ENCODE peak calls at places on chromosomes 6 and 20, in five cellular contexts. X is neural progenitor cell, J is fibroblast of pulmonary artery, H is kidney, S is A549. O is an unnamed sample.

GRCh38 chr6:11656486-11656885 is 118.9 kb downstream of the TMEM170B start:
- DNase-seq in J (no peak), S (no peak), H (no peak), X (no peak), O (no peak)

GRCh38 chr6:147204843-147205311 is 660 bp downstream of the STXBP5 start:
- DNase-seq in J (no peak), H (no peak), X (no peak), S (no peak), O (no peak)

GRCh38 chr6:2684059-2684749 is 66.5 kb downstream of the MYLK4 start:
- DNase-seq in X (no peak), H (peak; percentile 13), S (peak; percentile 67), J (peak; percentile 67), O (peak; percentile 92)

GRCh38 chr20:58457083-58457680 is 58.0 kb downstream of the APCDD1L start:
- DNase-seq in J (peak; percentile 69), X (no peak), S (no peak), H (no peak), O (peak; percentile 94)

GRCh38 chr6:128492386-128492785 is 28.0 kb downstream of the PTPRK start:
- DNase-seq in H (no peak), X (no peak), J (no peak), S (peak; percentile 63), O (peak; percentile 78)

GRCh38 chr20:35312348-35312747 is 20.1 kb upstream of the FAM83C start:
- DNase-seq in X (no peak), S (peak; percentile 82), H (no peak), J (peak; percentile 81), O (peak; percentile 91)

GRCh38 chr20:49276895-49277785 is 717 bp downstream of the ZNFX1 start:
- DNase-seq in J (no peak), X (peak; percentile 41), H (peak; percentile 86), S (no peak), O (no peak)

GRCh38 chr6:3664641-3665041 is 86.9 kb downstream of the PXDC1 start:
- DNase-seq in H (no peak), X (no peak), S (peak; percentile 10), J (peak; percentile 3), O (peak; percentile 18)

GRCh38 chr6:142027074-142027473 is 105.7 kb upstream of the GJE1 start:
- DNase-seq in X (no peak), H (no peak), J (no peak), S (no peak), O (no peak)

GRCh38 chr6:73954843-73955242 is 258.8 kb downstream of the CD109 start:
- DNase-seq in X (no peak), J (no peak), H (no peak), S (no peak), O (no peak)

GRCh38 chr20:47125553-47126373 is 230.7 kb downstream of the ZMYND8 start:
- DNase-seq in X (peak; percentile 79), S (no peak), H (no peak), J (no peak), O (peak; percentile 49)

GRCh38 chr6:140202964-140203363 is 828.5 kb upstream of the CITED2 start:
- DNase-seq in S (no peak), J (no peak), X (no peak), H (no peak), O (peak; percentile 3)

GRCh38 chr20:50783390-50783789 is 11.5 kb upstream of the BCAS4 start:
- DNase-seq in J (no peak), H (peak; percentile 22), X (no peak), S (no peak), O (no peak)

GRCh38 chr6:90082847-90083246 is 188.6 kb downstream of the GJA10 start:
- DNase-seq in S (no peak), H (no peak), J (no peak), X (no peak), O (no peak)

GRCh38 chr6:125944434-125944816 is 12.1 kb upstream of the HINT3 start:
- DNase-seq in J (peak; percentile 96), X (no peak), H (peak; percentile 83), S (peak; percentile 89), O (peak; percentile 93)

GRCh38 chr6:87483929-87484328 is 11.2 kb downstream of the SLC35A1 start:
- DNase-seq in X (peak; percentile 79), J (peak; percentile 12), S (peak; percentile 25), H (peak; percentile 51), O (peak; percentile 38)

GRCh38 chr6:121485359-121485809 is 49.9 kb downstream of the GJA1 start:
- DNase-seq in H (no peak), S (peak; percentile 82), J (peak; percentile 49), X (peak; percentile 48), O (peak; percentile 40)

GRCh38 chr6:7138921-7139358 is 31.2 kb downstream of the RREB1 start:
- DNase-seq in X (peak; percentile 43), J (no peak), S (peak; percentile 66), H (no peak), O (no peak)

GRCh38 chr20:24097051-24097450 is 108.5 kb upstream of the GGTLC1 start:
- DNase-seq in X (peak; percentile 24), H (no peak), S (no peak), J (peak; percentile 45), O (peak; percentile 13)

GRCh38 chr6:54185885-54186284 is 74.6 kb downstream of the MLIP start:
- DNase-seq in H (no peak), J (no peak), X (no peak), S (no peak), O (no peak)

GRCh38 chr20:17889226-17889625 is 79.4 kb downstream of the SNX5 start:
- DNase-seq in X (no peak), S (peak; percentile 35), J (peak; percentile 43), H (no peak), O (peak; percentile 64)

GRCh38 chr6:107786709-107787588 is 37.2 kb downstream of the SCML4 start:
- DNase-seq in H (no peak), X (no peak), S (no peak), J (no peak), O (no peak)

GRCh38 chr6:156857573-156857972 is 80.4 kb downstream of the ARID1B start:
- DNase-seq in H (no peak), X (no peak), S (no peak), J (peak; percentile 64), O (peak; percentile 78)

GRCh38 chr6:155248021-155249001 is 15.5 kb upstream of the CLDN20 start:
- DNase-seq in H (no peak), J (peak; percentile 78), X (peak; percentile 74), S (peak; percentile 50), O (peak; percentile 81)

GRCh38 chr20:59082981-59083380 is 40.4 kb upstream of the PRELID3B start:
- DNase-seq in X (no peak), J (peak; percentile 2), H (no peak), S (peak; percentile 28), O (peak; percentile 68)

GRCh38 chr20:9978395-9979004 is 56.3 kb upstream of the ANKEF1 start:
- DNase-seq in J (peak; percentile 93), S (peak; percentile 94), X (peak; percentile 80), H (no peak), O (peak; percentile 93)

GRCh38 chr6:34154668-34155447 is 9.0 kb upstream of the GRM4 start:
- DNase-seq in S (peak; percentile 22), J (peak; percentile 39), X (peak; percentile 87), H (peak; percentile 83), O (peak; percentile 50)

GRCh38 chr6:75344455-75344854 is 59.9 kb upstream of the TMEM30A start:
- DNase-seq in S (no peak), J (no peak), H (no peak), X (no peak), O (no peak)
- H3K4me3 ChIP-seq in S (no peak overlapping the region), J (no peak overlapping the region), H (no peak overlapping the region), X (no peak overlapping the region), O (no peak overlapping the region)

GRCh38 chr6:17705778-17706579 is 746 bp downstream of the NUP153 start:
- DNase-seq in S (peak; percentile 78), J (peak; percentile 61), X (peak; percentile 86), H (peak; percentile 92), O (peak; percentile 76)
- TF ChIP-seq CTCF in S (no peak), J (no peak), X (peak; percentile 8), H (peak; percentile 4), O (no peak)

DNA sequence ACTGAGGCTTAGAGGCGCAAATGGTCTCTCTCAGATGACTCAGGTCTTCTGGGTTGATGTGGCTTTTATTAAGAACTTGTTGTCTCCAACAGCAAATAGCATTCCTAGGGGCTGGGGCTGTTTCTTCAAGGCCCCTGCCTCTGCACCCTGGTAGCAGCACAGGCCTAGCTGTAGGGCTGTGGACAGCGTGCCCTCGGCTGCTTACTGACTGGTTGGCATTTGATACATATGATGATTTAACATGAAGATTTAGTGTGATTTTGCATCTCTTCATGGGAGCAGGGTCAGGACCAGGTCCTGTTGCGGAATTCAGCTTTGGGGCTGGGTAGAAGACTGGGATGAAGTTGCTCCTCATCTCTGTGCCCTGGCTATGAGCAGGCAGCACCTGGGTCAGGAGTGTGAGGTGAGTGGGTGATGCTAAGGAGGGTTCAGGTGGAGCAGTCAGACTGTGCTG is 24.3 kb upstream of the IER3 start:
- DNase-seq in S (no peak), J (no peak), H (no peak), X (no peak), O (no peak)
- H3K4me3 ChIP-seq in S (no peak overlapping the region), J (no peak overlapping the region), H (no peak overlapping the region), X (no peak overlapping the region), O (no peak overlapping the region)

DNA sequence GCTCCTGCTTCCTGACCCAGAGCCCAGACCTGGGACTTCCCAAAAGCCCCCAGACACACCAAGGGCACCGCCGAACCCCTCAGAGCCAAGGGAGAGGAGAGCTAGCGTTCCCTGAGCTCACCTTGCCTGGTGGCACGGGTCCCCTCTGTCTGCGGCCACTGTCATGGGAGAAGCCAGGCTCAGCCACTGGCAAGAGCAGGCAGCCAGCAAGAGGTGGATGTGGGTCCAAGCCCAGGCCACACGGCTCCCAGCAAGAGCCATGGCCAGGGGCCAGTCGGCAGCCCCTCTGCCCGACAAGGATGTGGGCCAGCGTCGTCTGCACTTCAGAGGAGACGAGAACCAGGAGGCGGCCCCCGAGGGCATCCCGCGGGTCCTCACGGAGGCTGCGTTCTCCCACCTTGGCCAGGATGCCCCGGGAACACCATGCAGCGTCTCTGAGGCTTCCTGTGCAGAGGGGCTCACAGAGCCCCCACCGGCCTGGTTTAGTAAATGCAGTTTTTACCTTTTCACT is 2.2 kb upstream of the PPDPF start:
- DNase-seq in X (peak; percentile 1), H (peak; percentile 77), J (no peak), S (no peak), O (no peak)
- TF ChIP-seq CTCF in X (no peak), H (no peak), J (no peak), S (no peak), O (no peak)